ENCODE peak calls at places on chromosomes 6 and 20, in ten cellular contexts. One of them, this sample, is unnamed.

GRCh38 chr6:13229205-13230085 is 98.9 kb downstream of the TBC1D7 start:
- DNase-seq in PC-9: peak; percentile 28
- DNase-seq in osteoblast: peak; percentile 18
- DNase-seq in GM23338: peak; percentile 32
- DNase-seq in HCT116: peak; percentile 4
- DNase-seq in MM.1S: peak; percentile 87
- DNase-seq in fibroblast of lung: no peak
- DNase-seq in astrocyte: no peak
- DNase-seq in PC-3: peak; percentile 65
- DNase-seq in K562: no peak
- DNase-seq in this sample: no peak

GRCh38 chr6:75223461-75223860 is 17.6 kb upstream of the COL12A1 start:
- DNase-seq in PC-9: no peak
- DNase-seq in osteoblast: peak; percentile 3
- DNase-seq in GM23338: no peak
- DNase-seq in HCT116: no peak
- DNase-seq in MM.1S: no peak
- DNase-seq in fibroblast of lung: no peak
- DNase-seq in astrocyte: no peak
- DNase-seq in PC-3: no peak
- DNase-seq in K562: no peak
- DNase-seq in this sample: no peak

GRCh38 chr6:100906325-100906724 is 25.2 kb upstream of the ASCC3 start:
- DNase-seq in PC-9: no peak
- DNase-seq in osteoblast: no peak
- DNase-seq in GM23338: peak; percentile 11
- DNase-seq in HCT116: no peak
- DNase-seq in MM.1S: no peak
- DNase-seq in fibroblast of lung: no peak
- DNase-seq in astrocyte: no peak
- DNase-seq in PC-3: no peak
- DNase-seq in K562: no peak
- DNase-seq in this sample: no peak

GRCh38 chr6:106885659-106886058 is 88.9 kb downstream of the CD24 start:
- DNase-seq in PC-9: no peak
- DNase-seq in osteoblast: no peak
- DNase-seq in GM23338: peak; percentile 11
- DNase-seq in HCT116: no peak
- DNase-seq in MM.1S: no peak
- DNase-seq in fibroblast of lung: no peak
- DNase-seq in astrocyte: no peak
- DNase-seq in PC-3: no peak
- DNase-seq in K562: no peak
- DNase-seq in this sample: no peak

GRCh38 chr6:166957087-166957804 is 896 bp upstream of the RNASET2 start:
- DNase-seq in PC-9: peak; percentile 33
- DNase-seq in osteoblast: no peak
- DNase-seq in GM23338: peak; percentile 52
- DNase-seq in HCT116: no peak
- DNase-seq in MM.1S: no peak
- DNase-seq in fibroblast of lung: no peak
- DNase-seq in astrocyte: no peak
- DNase-seq in PC-3: no peak
- DNase-seq in K562: peak; percentile 62
- DNase-seq in this sample: no peak

GRCh38 chr6:11953641-11954040 is 58.5 kb upstream of the HIVEP1 start:
- DNase-seq in PC-9: no peak
- DNase-seq in osteoblast: no peak
- DNase-seq in GM23338: no peak
- DNase-seq in HCT116: no peak
- DNase-seq in MM.1S: no peak
- DNase-seq in fibroblast of lung: no peak
- DNase-seq in astrocyte: no peak
- DNase-seq in PC-3: no peak
- DNase-seq in K562: no peak
- DNase-seq in this sample: no peak

GRCh38 chr6:1527098-1527497 is 82.6 kb upstream of the FOXC1 start:
- DNase-seq in PC-9: no peak
- DNase-seq in osteoblast: peak; percentile 85
- DNase-seq in GM23338: peak; percentile 70
- DNase-seq in HCT116: no peak
- DNase-seq in MM.1S: peak; percentile 85
- DNase-seq in fibroblast of lung: peak; percentile 66
- DNase-seq in astrocyte: peak; percentile 59
- DNase-seq in PC-3: no peak
- DNase-seq in K562: no peak
- DNase-seq in this sample: peak; percentile 32

GRCh38 chr6:115891111-115891669 is 169.5 kb downstream of the FRK start:
- DNase-seq in PC-9: no peak
- DNase-seq in osteoblast: peak; percentile 88
- DNase-seq in GM23338: no peak
- DNase-seq in HCT116: peak; percentile 15
- DNase-seq in MM.1S: no peak
- DNase-seq in fibroblast of lung: peak; percentile 51
- DNase-seq in astrocyte: peak; percentile 66
- DNase-seq in PC-3: peak; percentile 74
- DNase-seq in K562: no peak
- DNase-seq in this sample: peak; percentile 84

GRCh38 chr20:46134716-46135115 is 16.6 kb downstream of the CD40 start:
- DNase-seq in PC-9: no peak
- DNase-seq in osteoblast: no peak
- DNase-seq in GM23338: no peak
- DNase-seq in HCT116: no peak
- DNase-seq in MM.1S: no peak
- DNase-seq in fibroblast of lung: no peak
- DNase-seq in astrocyte: no peak
- DNase-seq in PC-3: no peak
- DNase-seq in K562: no peak
- DNase-seq in this sample: no peak

GRCh38 chr20:63846128-63846771 is 15.0 kb upstream of the ABHD16B start:
- DNase-seq in PC-9: peak; percentile 74
- DNase-seq in osteoblast: peak; percentile 95
- DNase-seq in GM23338: peak; percentile 89
- DNase-seq in HCT116: no peak
- DNase-seq in MM.1S: no peak
- DNase-seq in fibroblast of lung: peak; percentile 47
- DNase-seq in astrocyte: no peak
- DNase-seq in PC-3: peak; percentile 49
- DNase-seq in K562: peak; percentile 77
- DNase-seq in this sample: no peak

GRCh38 chr6:92577077-92577719 is 842.2 kb downstream of the EPHA7 start:
- DNase-seq in PC-9: no peak
- DNase-seq in osteoblast: no peak
- DNase-seq in GM23338: peak; percentile 53
- DNase-seq in HCT116: no peak
- DNase-seq in MM.1S: no peak
- DNase-seq in fibroblast of lung: peak; percentile 55
- DNase-seq in astrocyte: peak; percentile 80
- DNase-seq in PC-3: no peak
- DNase-seq in K562: no peak
- DNase-seq in this sample: no peak

GRCh38 chr6:27582928-27583725 is 110.2 kb upstream of the ZNF184 start:
- DNase-seq in PC-9: peak; percentile 73
- DNase-seq in osteoblast: peak; percentile 90
- DNase-seq in GM23338: peak; percentile 72
- DNase-seq in HCT116: no peak
- DNase-seq in MM.1S: no peak
- DNase-seq in fibroblast of lung: peak; percentile 72
- DNase-seq in astrocyte: peak; percentile 46
- DNase-seq in PC-3: peak; percentile 86
- DNase-seq in K562: peak; percentile 51
- DNase-seq in this sample: peak; percentile 66

GRCh38 chr6:63465750-63466149 is 106.5 kb upstream of the LOC128125822 start:
- DNase-seq in PC-9: no peak
- DNase-seq in osteoblast: no peak
- DNase-seq in GM23338: no peak
- DNase-seq in HCT116: no peak
- DNase-seq in MM.1S: no peak
- DNase-seq in fibroblast of lung: no peak
- DNase-seq in astrocyte: no peak
- DNase-seq in PC-3: peak; percentile 4
- DNase-seq in K562: no peak
- DNase-seq in this sample: no peak

GRCh38 chr6:45514454-45514853 is 136.7 kb upstream of the SUPT3H start:
- DNase-seq in PC-9: peak; percentile 21
- DNase-seq in osteoblast: no peak
- DNase-seq in GM23338: no peak
- DNase-seq in HCT116: no peak
- DNase-seq in MM.1S: no peak
- DNase-seq in fibroblast of lung: no peak
- DNase-seq in astrocyte: no peak
- DNase-seq in PC-3: peak; percentile 27
- DNase-seq in K562: no peak
- DNase-seq in this sample: peak; percentile 5

GRCh38 chr6:55069132-55069781 is 105.1 kb upstream of the HCRTR2 start:
- DNase-seq in PC-9: peak; percentile 18
- DNase-seq in osteoblast: no peak
- DNase-seq in GM23338: peak; percentile 75
- DNase-seq in HCT116: peak; percentile 49
- DNase-seq in MM.1S: peak; percentile 41
- DNase-seq in fibroblast of lung: peak; percentile 81
- DNase-seq in astrocyte: peak; percentile 26
- DNase-seq in PC-3: peak; percentile 83
- DNase-seq in K562: no peak
- DNase-seq in this sample: peak; percentile 39

GRCh38 chr6:165448210-165448609 is 138.8 kb upstream of the C6orf118 start:
- DNase-seq in PC-9: no peak
- DNase-seq in osteoblast: no peak
- DNase-seq in GM23338: peak; percentile 65
- DNase-seq in HCT116: no peak
- DNase-seq in MM.1S: no peak
- DNase-seq in fibroblast of lung: no peak
- DNase-seq in astrocyte: no peak
- DNase-seq in PC-3: no peak
- DNase-seq in K562: no peak
- DNase-seq in this sample: no peak

GRCh38 chr20:18007534-18008292 is 38.9 kb downstream of the MGME1 start:
- DNase-seq in PC-9: no peak
- DNase-seq in osteoblast: no peak
- DNase-seq in GM23338: no peak
- DNase-seq in HCT116: no peak
- DNase-seq in MM.1S: no peak
- DNase-seq in fibroblast of lung: peak; percentile 31
- DNase-seq in astrocyte: no peak
- DNase-seq in PC-3: no peak
- DNase-seq in K562: no peak
- DNase-seq in this sample: no peak

GRCh38 chr20:44911264-44911921 is 1.5 kb downstream of the PABPC1L start:
- DNase-seq in PC-9: peak; percentile 92
- DNase-seq in osteoblast: no peak
- DNase-seq in GM23338: peak; percentile 88
- DNase-seq in HCT116: peak; percentile 69
- DNase-seq in MM.1S: peak; percentile 38
- DNase-seq in fibroblast of lung: peak; percentile 51
- DNase-seq in astrocyte: no peak
- DNase-seq in PC-3: peak; percentile 92
- DNase-seq in K562: peak; percentile 79
- DNase-seq in this sample: peak; percentile 38
- H2AFZ ChIP-seq in PC-9: peak overlapping the region; percentile 86
- H2AFZ ChIP-seq in osteoblast: no peak overlapping the region
- H2AFZ ChIP-seq in GM23338: no peak overlapping the region
- H2AFZ ChIP-seq in HCT116: no peak overlapping the region
- H2AFZ ChIP-seq in MM.1S: no peak overlapping the region
- H2AFZ ChIP-seq in fibroblast of lung: no peak overlapping the region
- H2AFZ ChIP-seq in astrocyte: no peak overlapping the region
- H2AFZ ChIP-seq in PC-3: peak overlapping the region; percentile 80
- H2AFZ ChIP-seq in K562: peak overlapping the region; percentile 82
- H2AFZ ChIP-seq in this sample: no peak overlapping the region

GRCh38 chr6:31660224-31660997 is at the start of gene C6orf47:
- DNase-seq in PC-9: peak; percentile 82
- DNase-seq in osteoblast: peak; percentile 97
- DNase-seq in GM23338: peak; percentile 95
- DNase-seq in HCT116: peak; percentile 51
- DNase-seq in MM.1S: peak; percentile 80
- DNase-seq in fibroblast of lung: peak; percentile 79
- DNase-seq in astrocyte: peak; percentile 59
- DNase-seq in PC-3: peak; percentile 78
- DNase-seq in K562: peak; percentile 94
- DNase-seq in this sample: peak; percentile 68
- H2AFZ ChIP-seq in PC-9: peak within 1 kb of the TSS; percentile 81
- H2AFZ ChIP-seq in osteoblast: peak within 1 kb of the TSS; percentile 75
- H2AFZ ChIP-seq in GM23338: peak within 1 kb of the TSS; percentile 83
- H2AFZ ChIP-seq in HCT116: no peak within 1 kb of the TSS
- H2AFZ ChIP-seq in MM.1S: peak within 1 kb of the TSS; percentile 18
- H2AFZ ChIP-seq in fibroblast of lung: peak within 1 kb of the TSS; percentile 5
- H2AFZ ChIP-seq in astrocyte: peak within 1 kb of the TSS; percentile 51
- H2AFZ ChIP-seq in PC-3: peak within 1 kb of the TSS; percentile 78
- H2AFZ ChIP-seq in K562: peak within 1 kb of the TSS; percentile 41
- H2AFZ ChIP-seq in this sample: peak within 1 kb of the TSS; percentile 65

GRCh38 chr20:54065601-54066038 is 4.8 kb downstream of the BCAS1 start:
- DNase-seq in PC-9: no peak
- DNase-seq in osteoblast: peak; percentile 53
- DNase-seq in GM23338: no peak
- DNase-seq in HCT116: no peak
- DNase-seq in MM.1S: no peak
- DNase-seq in fibroblast of lung: no peak
- DNase-seq in astrocyte: no peak
- DNase-seq in PC-3: no peak
- DNase-seq in K562: peak; percentile 86
- DNase-seq in this sample: no peak
- H2AFZ ChIP-seq in PC-9: no peak overlapping the region
- H2AFZ ChIP-seq in osteoblast: no peak overlapping the region
- H2AFZ ChIP-seq in GM23338: peak overlapping the region; percentile 7
- H2AFZ ChIP-seq in HCT116: no peak overlapping the region
- H2AFZ ChIP-seq in MM.1S: no peak overlapping the region
- H2AFZ ChIP-seq in fibroblast of lung: no peak overlapping the region
- H2AFZ ChIP-seq in astrocyte: no peak overlapping the region
- H2AFZ ChIP-seq in PC-3: no peak overlapping the region
- H2AFZ ChIP-seq in K562: peak overlapping the region; percentile 76
- H2AFZ ChIP-seq in this sample: no peak overlapping the region

GRCh38 chr6:53543341-53544010 is 1.4 kb downstream of the GCLC start:
- DNase-seq in PC-9: no peak
- DNase-seq in osteoblast: peak; percentile 65
- DNase-seq in GM23338: no peak
- DNase-seq in HCT116: no peak
- DNase-seq in MM.1S: no peak
- DNase-seq in fibroblast of lung: peak; percentile 58
- DNase-seq in astrocyte: peak; percentile 27
- DNase-seq in PC-3: peak; percentile 17
- DNase-seq in K562: no peak
- DNase-seq in this sample: no peak

GRCh38 chr6:53541900-53542299 is 3.0 kb downstream of the GCLC start:
- DNase-seq in PC-9: no peak
- DNase-seq in osteoblast: no peak
- DNase-seq in GM23338: peak; percentile 3
- DNase-seq in HCT116: no peak
- DNase-seq in MM.1S: no peak
- DNase-seq in fibroblast of lung: no peak
- DNase-seq in astrocyte: no peak
- DNase-seq in PC-3: no peak
- DNase-seq in K562: no peak
- DNase-seq in this sample: no peak

GRCh38 chr6:53546256-53546655 is 1.4 kb upstream of the GCLC start:
- DNase-seq in PC-9: no peak
- DNase-seq in osteoblast: peak; percentile 93
- DNase-seq in GM23338: no peak
- DNase-seq in HCT116: no peak
- DNase-seq in MM.1S: no peak
- DNase-seq in fibroblast of lung: no peak
- DNase-seq in astrocyte: peak; percentile 22
- DNase-seq in PC-3: peak; percentile 27
- DNase-seq in K562: no peak
- DNase-seq in this sample: peak; percentile 48

GRCh38 chr6:53544500-53545308 is at the start of gene GCLC:
- DNase-seq in PC-9: peak; percentile 95
- DNase-seq in osteoblast: peak; percentile 97
- DNase-seq in GM23338: peak; percentile 97
- DNase-seq in HCT116: peak; percentile 93
- DNase-seq in MM.1S: peak; percentile 95
- DNase-seq in fibroblast of lung: peak; percentile 96
- DNase-seq in astrocyte: peak; percentile 93
- DNase-seq in PC-3: peak; percentile 96
- DNase-seq in K562: peak; percentile 87
- DNase-seq in this sample: peak; percentile 94

GRCh38 chr6:53544050-53544499 is 826 bp downstream of the GCLC start:
- DNase-seq in PC-9: no peak
- DNase-seq in osteoblast: peak; percentile 83
- DNase-seq in GM23338: peak; percentile 52
- DNase-seq in HCT116: no peak
- DNase-seq in MM.1S: peak; percentile 9
- DNase-seq in fibroblast of lung: no peak
- DNase-seq in astrocyte: peak; percentile 18
- DNase-seq in PC-3: peak; percentile 33
- DNase-seq in K562: no peak
- DNase-seq in this sample: peak; percentile 60
- H2AFZ ChIP-seq in PC-9: no peak overlapping the region
- H2AFZ ChIP-seq in osteoblast: peak overlapping the region; percentile 79
- H2AFZ ChIP-seq in GM23338: peak overlapping the region; percentile 83
- H2AFZ ChIP-seq in HCT116: no peak overlapping the region
- H2AFZ ChIP-seq in MM.1S: peak overlapping the region; percentile 85
- H2AFZ ChIP-seq in fibroblast of lung: peak overlapping the region; percentile 70
- H2AFZ ChIP-seq in astrocyte: peak overlapping the region; percentile 86
- H2AFZ ChIP-seq in PC-3: peak overlapping the region; percentile 59
- H2AFZ ChIP-seq in K562: peak overlapping the region; percentile 95
- H2AFZ ChIP-seq in this sample: peak overlapping the region; percentile 75